ENCODE peak calls at places on chromosomes 2 and 18, in seven cellular contexts. A, W, M, R, C, F and V are unnamed samples.
A peak's percentile ranks its signal among the peaks of the same experiment; 100 is the strongest.

GRCh38 chr2:85578243-85579180 is 1.1 kb downstream of the VAMP8 start:
- DNase-seq in F (no peak), A (peak; percentile 63), W (peak; percentile 52), C (no peak), M (peak; percentile 62), R (peak; percentile 91), V (no peak)

GRCh38 chr2:118967124-118967880 is 25.3 kb downstream of the MARCO start:
- DNase-seq in R (no peak), W (no peak), M (no peak), F (no peak), A (no peak), C (no peak), V (no peak)

GRCh38 chr2:48471048-48471474 is 58.9 kb upstream of the STON1 start:
- DNase-seq in F (no peak), M (no peak), A (no peak), C (peak; percentile 78), W (no peak), R (no peak), V (no peak)

GRCh38 chr2:155975734-155976133 is 356.8 kb downstream of the NR4A2 start:
- DNase-seq in F (no peak), M (no peak), A (no peak), R (no peak), W (no peak), C (no peak), V (no peak)

GRCh38 chr2:36352711-36353110 is 2.9 kb upstream of the CRIM1 start:
- DNase-seq in R (no peak), C (peak; percentile 83), A (no peak), M (no peak), F (no peak), W (no peak), V (no peak)

GRCh38 chr2:8086342-8086741 is 595.5 kb upstream of the ID2 start:
- DNase-seq in W (no peak), M (no peak), F (no peak), R (no peak), C (peak; percentile 13), A (no peak), V (no peak)

GRCh38 chr2:182593394-182593707 is 122.7 kb upstream of the DNAJC10 start:
- DNase-seq in C (peak; percentile 90), R (no peak), A (no peak), F (no peak), W (no peak), M (no peak), V (no peak)

GRCh38 chr2:81324046-81324445 is 1019.5 kb upstream of the LRRTM1 start:
- DNase-seq in R (no peak), C (no peak), A (no peak), F (no peak), M (no peak), W (no peak), V (no peak)

GRCh38 chr2:69572640-69573039 is 70.9 kb downstream of the AAK1 start:
- DNase-seq in F (no peak), C (peak; percentile 73), A (no peak), W (no peak), R (no peak), M (no peak), V (no peak)

GRCh38 chr2:67215636-67216035 is 181.5 kb upstream of the ETAA1 start:
- DNase-seq in A (no peak), F (no peak), C (peak; percentile 69), W (no peak), M (no peak), R (no peak), V (no peak)

GRCh38 chr18:74478316-74478715 is 17.8 kb upstream of the CNDP2 start:
- DNase-seq in M (no peak), F (no peak), R (no peak), W (no peak), A (no peak), C (no peak), V (no peak)

GRCh38 chr2:36677995-36678605 is 18.4 kb upstream of the VIT start:
- DNase-seq in R (no peak), F (no peak), M (no peak), C (peak; percentile 64), W (no peak), A (no peak), V (no peak)

GRCh38 chr2:241834853-241835210 is 23.9 kb downstream of the PDCD1 start:
- DNase-seq in W (no peak), F (no peak), C (no peak), R (no peak), M (no peak), A (no peak), V (no peak)

GRCh38 chr2:171883275-171883893 is 10.7 kb downstream of the SLC25A12 start:
- DNase-seq in A (no peak), R (no peak), M (no peak), C (no peak), W (no peak), F (no peak), V (no peak)

GRCh38 chr2:201777043-201777442 is 3.7 kb downstream of the ALS2 start:
- DNase-seq in A (no peak), R (no peak), M (no peak), F (no peak), W (no peak), C (peak; percentile 21), V (no peak)

DNA sequence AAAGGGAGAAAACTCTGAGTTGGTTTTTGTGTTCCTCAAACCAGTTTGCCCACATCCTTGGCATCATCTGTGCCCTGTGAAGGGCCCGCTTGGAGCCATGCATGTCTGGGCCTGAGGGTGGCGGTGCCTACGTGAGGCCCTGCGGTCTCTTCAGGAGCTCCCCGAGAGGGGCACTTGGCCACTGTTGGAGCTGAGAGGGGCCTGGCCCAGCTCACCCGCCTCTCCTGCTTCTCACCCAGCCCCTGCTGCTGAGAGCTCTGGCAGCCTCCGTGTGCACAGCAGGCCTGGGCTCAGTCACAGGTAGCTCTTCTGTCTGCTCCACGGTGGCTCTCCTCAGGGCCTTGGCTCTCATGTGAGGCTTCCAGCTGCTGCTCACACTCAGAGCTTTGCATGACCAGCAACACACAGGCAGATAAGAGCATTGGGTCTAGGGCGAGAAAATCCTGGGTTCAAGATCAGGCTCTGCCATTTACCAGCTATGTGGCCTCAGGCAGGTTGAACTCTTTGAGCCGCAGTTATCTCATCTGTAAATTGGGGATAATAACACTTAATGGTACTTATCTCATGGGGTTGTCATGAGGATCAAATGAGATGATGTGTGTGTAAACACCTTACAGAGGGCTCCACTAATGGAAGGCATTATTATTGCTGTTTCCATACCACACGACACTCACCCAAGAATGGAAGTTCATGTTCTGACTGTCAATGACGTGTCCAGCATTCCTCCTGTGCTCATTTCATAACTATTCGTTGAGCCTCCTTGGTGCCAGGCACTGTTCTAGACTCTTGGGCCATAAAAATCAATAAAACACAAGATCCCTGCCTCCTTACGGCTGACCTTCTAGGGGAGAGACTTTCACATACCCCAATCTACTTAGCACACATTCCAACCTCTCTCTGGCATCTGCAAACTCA is 41.6 kb upstream of the PLB1 start:
- DNase-seq in R (no peak), M (no peak), A (no peak), W (no peak), F (no peak), C (peak; percentile 45), V (no peak)
- TF ChIP-seq POLR2A in R (no peak), M (no peak), A (no peak), W (no peak), F (no peak), C (no peak), V (no peak)

GRCh38 chr18:75916641-75916982 is 489.1 kb upstream of the SMIM21 start:
- DNase-seq in A (no peak), F (no peak), M (no peak), W (no peak), C (no peak), R (peak; percentile 64), V (no peak)

GRCh38 chr18:75915941-75916640 is 488.6 kb upstream of the SMIM21 start:
- DNase-seq in C (no peak), W (no peak), A (no peak), F (peak; percentile 83), M (no peak), R (peak; percentile 59), V (no peak)
- H3K4me3 ChIP-seq in C (no peak overlapping the region), W (peak overlapping the region; percentile 38), A (peak overlapping the region; percentile 54), F (peak overlapping the region; percentile 37), M (peak overlapping the region; percentile 21), R (no peak overlapping the region), V (peak overlapping the region; percentile 41)

DNA sequence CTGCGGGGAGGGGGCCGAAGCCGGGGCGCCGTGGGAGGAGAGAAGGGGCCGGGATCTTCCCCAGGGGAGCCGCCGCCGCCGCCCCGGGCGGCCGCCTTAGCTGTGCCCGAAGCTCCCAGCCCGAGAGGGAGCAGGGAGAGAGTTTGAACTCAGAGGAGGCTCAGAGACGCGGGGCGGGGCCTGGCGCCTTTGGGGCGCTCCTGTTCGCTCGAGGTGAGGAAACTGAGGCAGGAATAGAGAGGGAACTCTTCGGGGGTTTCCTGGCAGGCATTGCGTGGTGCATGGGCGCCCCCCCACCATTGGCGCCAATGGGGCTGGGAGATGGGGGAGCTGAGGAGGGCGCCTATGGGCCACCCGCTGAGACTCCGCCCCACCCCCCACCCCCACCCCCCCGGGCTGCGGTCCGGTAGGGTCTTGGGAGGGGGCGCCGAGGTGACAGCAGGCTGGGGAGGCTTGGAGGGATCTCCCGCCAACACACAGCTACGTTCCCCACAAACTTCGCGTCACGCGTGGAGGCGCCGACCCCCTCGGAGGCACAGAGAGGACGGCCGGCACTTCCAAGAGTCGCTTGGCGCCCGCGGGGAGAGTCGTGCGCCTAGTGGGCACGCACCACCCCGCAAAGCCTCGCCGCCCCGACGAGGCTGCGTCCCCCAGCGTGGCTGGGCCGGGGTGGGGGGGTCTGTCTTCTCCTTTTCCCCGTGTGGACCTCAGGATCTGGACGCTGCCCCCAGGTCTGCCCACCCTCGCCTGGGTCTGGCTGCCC is 680 bp downstream of the CTDSP1 start:
- DNase-seq in R (peak; percentile 91), F (peak; percentile 74), A (no peak), W (peak; percentile 57), C (no peak), M (peak; percentile 61), V (peak; percentile 56)
- H3K4me1 ChIP-seq in R (peaks cover 66% of the 10 kb centered on the region), F (peaks cover 12% of the 10 kb centered on the region), A (peaks cover 60% of the 10 kb centered on the region), W (peaks cover 34% of the 10 kb centered on the region), C (peaks cover 27% of the 10 kb centered on the region), M (peaks cover 60% of the 10 kb centered on the region), V (no peaks in the 10 kb centered on the region)

GRCh38 chr2:74048843-74049519 is 64.3 kb downstream of the TET3 start:
- DNase-seq in W (no peak), M (no peak), C (no peak), A (no peak), R (no peak), F (no peak), V (no peak)
- TF ChIP-seq POLR2A in W (no peak), M (no peak), C (no peak), A (no peak), R (no peak), F (no peak), V (no peak)

DNA sequence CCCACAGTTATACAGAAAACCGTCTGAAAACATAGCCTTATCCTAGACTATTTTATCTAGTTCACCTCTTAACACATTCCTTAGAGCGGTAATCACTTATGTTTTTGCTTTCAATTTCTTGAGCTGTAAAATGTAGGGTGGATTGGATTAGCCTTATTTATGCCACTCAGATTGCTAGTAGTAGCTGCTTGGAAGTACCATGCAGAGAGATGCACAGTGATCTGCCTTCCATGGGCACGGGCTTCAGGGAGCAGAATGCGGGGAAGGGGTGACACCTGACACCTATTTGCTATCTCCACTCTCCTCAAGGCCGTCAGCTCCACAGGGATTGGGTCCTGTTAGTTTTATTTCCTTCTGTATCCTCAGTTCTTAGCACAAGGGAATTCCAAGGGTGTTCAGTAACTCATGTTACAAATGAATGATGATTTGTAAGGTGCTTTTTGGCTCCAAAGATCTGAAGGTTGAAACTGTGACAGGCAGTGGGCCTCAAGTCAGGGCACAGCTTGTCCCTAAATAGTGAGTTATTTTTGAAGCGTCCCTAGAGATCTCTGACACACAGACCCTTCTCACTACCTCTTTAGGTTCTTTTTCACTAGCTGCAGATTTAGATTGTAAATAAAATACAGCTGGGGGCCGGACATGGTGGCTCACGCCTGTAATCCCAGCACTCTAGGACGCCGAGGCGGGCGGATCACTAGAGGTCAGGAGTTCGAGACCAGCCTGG is 64.0 kb upstream of the PMAIP1 start:
- DNase-seq in C (peak; percentile 17), M (no peak), A (no peak), R (no peak), F (no peak), W (no peak), V (no peak)
- H3K4me3 ChIP-seq in C (no peak overlapping the region), M (no peak overlapping the region), A (no peak overlapping the region), R (no peak overlapping the region), F (no peak overlapping the region), W (no peak overlapping the region), V (no peak overlapping the region)